ENCODE peak calls at places on chromosomes 11 and 22, in nine cellular contexts. X, V, T, K, Y, W, S, F and Q are unnamed samples.

GRCh38 chr11:126415669-126416420 is 60.4 kb downstream of the ST3GAL4 start:
- DNase-seq in X (no peak), V (no peak), T (peak), K (peak), Y (no peak), W (no peak), S (no peak), F (no peak), Q (no peak)

GRCh38 chr11:120842195-120842594 is 181.7 kb upstream of the TBCEL start:
- DNase-seq in X (no peak), V (no peak), T (no peak), K (no peak), Y (no peak), W (no peak), S (no peak), F (no peak), Q (no peak)

GRCh38 chr22:29004647-29005371 is 56.8 kb downstream of the C22orf31 start:
- DNase-seq in X (peak), V (no peak), T (no peak), K (peak), Y (peak), W (no peak), S (no peak), F (no peak), Q (peak)

GRCh38 chr11:64924910-64925284 is 408 bp downstream of the PPP2R5B start:
- DNase-seq in X (no peak), V (no peak), T (peak), K (no peak), Y (no peak), W (no peak), S (no peak), F (no peak), Q (no peak)

GRCh38 chr11:12802418-12803085 is 128.3 kb downstream of the TEAD1 start:
- DNase-seq in X (peak), V (no peak), T (peak), K (no peak), Y (no peak), W (no peak), S (peak), F (no peak), Q (peak)

GRCh38 chr11:67099841-67100324 is 19.2 kb upstream of the KDM2A start:
- DNase-seq in X (no peak), V (no peak), T (no peak), K (no peak), Y (no peak), W (no peak), S (no peak), F (no peak), Q (no peak)

GRCh38 chr11:67024410-67024809 is 1.5 kb downstream of the SYT12 start:
- DNase-seq in X (no peak), V (peak), T (no peak), K (no peak), Y (no peak), W (peak), S (peak), F (peak), Q (no peak)

GRCh38 chr11:111723595-111723994 is 42.6 kb downstream of the PPP2R1B start:
- DNase-seq in X (no peak), V (no peak), T (peak), K (no peak), Y (peak), W (no peak), S (no peak), F (no peak), Q (no peak)

GRCh38 chr11:112381578-112381977 is 120.9 kb upstream of the PLET1 start:
- DNase-seq in X (no peak), V (no peak), T (no peak), K (no peak), Y (no peak), W (no peak), S (no peak), F (no peak), Q (no peak)

GRCh38 chr22:50014655-50015401 is 2.3 kb upstream of the IL17REL start:
- DNase-seq in X (no peak), V (no peak), T (no peak), K (no peak), Y (peak), W (no peak), S (no peak), F (no peak), Q (no peak)

GRCh38 chr11:65894034-65894591 is 3.6 kb downstream of the CCDC85B start:
- DNase-seq in X (no peak), V (no peak), T (no peak), K (no peak), Y (no peak), W (no peak), S (peak), F (no peak), Q (no peak)

GRCh38 chr22:23781533-23781932 is 5.2 kb upstream of the SMARCB1 start:
- DNase-seq in X (no peak), V (no peak), T (peak), K (no peak), Y (no peak), W (no peak), S (peak), F (no peak), Q (no peak)

GRCh38 chr22:36221799-36222751 is 17.3 kb downstream of the APOL2 start:
- DNase-seq in X (peak), V (peak), T (peak), K (no peak), Y (peak), W (peak), S (peak), F (peak), Q (no peak)

GRCh38 chr22:27108425-27109114 is 451.2 kb downstream of the MIAT start:
- DNase-seq in X (no peak), V (no peak), T (peak), K (no peak), Y (no peak), W (no peak), S (no peak), F (no peak), Q (no peak)

GRCh38 chr11:19820100-19820499 is 107.5 kb downstream of the NAV2 start:
- DNase-seq in X (no peak), V (no peak), T (peak), K (no peak), Y (no peak), W (no peak), S (no peak), F (no peak), Q (no peak)

GRCh38 chr22:25051983-25052710 is 99.6 kb downstream of the KIAA1671 start:
- DNase-seq in X (no peak), V (no peak), T (no peak), K (no peak), Y (no peak), W (no peak), S (no peak), F (no peak), Q (no peak)

GRCh38 chr11:119664063-119664572 is 64.9 kb downstream of the NECTIN1 start:
- DNase-seq in X (no peak), V (no peak), T (no peak), K (peak), Y (no peak), W (no peak), S (no peak), F (no peak), Q (no peak)

GRCh38 chr11:102320679-102321078 is 3.4 kb downstream of the BIRC3 start:
- DNase-seq in X (no peak), V (no peak), T (no peak), K (no peak), Y (no peak), W (no peak), S (no peak), F (no peak), Q (no peak)

GRCh38 chr11:33191456-33191855 is 30.2 kb upstream of the CSTF3 start:
- DNase-seq in X (no peak), V (no peak), T (no peak), K (no peak), Y (no peak), W (no peak), S (no peak), F (no peak), Q (no peak)

GRCh38 chr22:45455621-45456020 is 42.1 kb downstream of the RIBC2 start:
- DNase-seq in X (no peak), V (no peak), T (no peak), K (no peak), Y (no peak), W (no peak), S (no peak), F (no peak), Q (no peak)

GRCh38 chr22:17724678-17725464 is 49.4 kb downstream of the BID start:
- DNase-seq in X (no peak), V (no peak), T (no peak), K (no peak), Y (no peak), W (no peak), S (no peak), F (no peak), Q (no peak)

GRCh38 chr11:112128483-112129121 is 35.3 kb downstream of the IL18 start:
- DNase-seq in X (peak), V (no peak), T (peak), K (peak), Y (no peak), W (no peak), S (peak), F (no peak), Q (no peak)

GRCh38 chr11:74397531-74398243 is 546 bp downstream of the PGM2L1 start:
- DNase-seq in X (peak), V (peak), T (no peak), K (no peak), Y (peak), W (peak), S (peak), F (peak), Q (no peak)

GRCh38 chr11:61091373-61092279 is 10.7 kb upstream of the CD5 start:
- DNase-seq in X (no peak), V (no peak), T (peak), K (no peak), Y (no peak), W (no peak), S (no peak), F (no peak), Q (no peak)

GRCh38 chr11:77084581-77085191 is 17.9 kb downstream of the CAPN5 start:
- DNase-seq in X (peak), V (no peak), T (no peak), K (no peak), Y (no peak), W (no peak), S (no peak), F (no peak), Q (no peak)

GRCh38 chr22:30206964-30207363 is 39.6 kb downstream of the LIF start:
- DNase-seq in X (peak), V (no peak), T (peak), K (no peak), Y (peak), W (no peak), S (peak), F (no peak), Q (no peak)

GRCh38 chr11:16034074-16034473 is 322.3 kb downstream of the SOX6 start:
- DNase-seq in X (no peak), V (no peak), T (peak), K (no peak), Y (no peak), W (no peak), S (no peak), F (no peak), Q (no peak)

GRCh38 chr11:74683279-74683871 is 47.9 kb downstream of the CHRDL2 start:
- DNase-seq in X (no peak), V (no peak), T (peak), K (peak), Y (no peak), W (no peak), S (no peak), F (no peak), Q (no peak)

GRCh38 chr11:121291319-121291718 is 1.3 kb upstream of the SC5D start:
- DNase-seq in X (no peak), V (no peak), T (no peak), K (no peak), Y (no peak), W (no peak), S (no peak), F (no peak), Q (no peak)

GRCh38 chr11:74473382-74474201 is 6.2 kb upstream of the KCNE3 start:
- DNase-seq in X (no peak), V (no peak), T (no peak), K (no peak), Y (no peak), W (no peak), S (no peak), F (no peak), Q (no peak)

GRCh38 chr11:10601722-10602281 is 33.3 kb upstream of the LYVE1 start:
- DNase-seq in X (no peak), V (no peak), T (no peak), K (no peak), Y (no peak), W (no peak), S (no peak), F (no peak), Q (no peak)

GRCh38 chr22:35608088-35608487 is 9.0 kb downstream of the MB start:
- DNase-seq in X (no peak), V (no peak), T (no peak), K (no peak), Y (no peak), W (no peak), S (no peak), F (no peak), Q (no peak)

GRCh38 chr11:102313225-102313940 is 3.9 kb upstream of the BIRC3 start:
- DNase-seq in X (no peak), V (no peak), T (peak), K (no peak), Y (no peak), W (no peak), S (peak), F (no peak), Q (no peak)

GRCh38 chr11:65446446-65447277 is 24.1 kb downstream of the NEAT1 start:
- DNase-seq in X (no peak), V (no peak), T (peak), K (no peak), Y (no peak), W (no peak), S (peak), F (no peak), Q (no peak)